ENCODE peak calls at places on chromosome 12, in four cellular contexts. T, J, K and N are unnamed samples. For H3K4me1 and H3K36me3, the result is how much of the 10 kb centered on the place peaks cover.

GRCh38 chr12:40248585-40249297 is 23.9 kb downstream of the LRRK2 start:
- DNase-seq in T (peak), J (no peak), K (no peak), N (no peak)

GRCh38 chr12:96719671-96720362 is 187.2 kb upstream of the NEDD1 start:
- DNase-seq in T (peak), J (peak), K (no peak), N (no peak)

GRCh38 chr12:53928054-53928879 is 10.4 kb upstream of the HOXC13 start:
- DNase-seq in T (no peak), J (no peak), K (no peak), N (no peak)

GRCh38 chr12:126936181-126936851 is 1330.7 kb upstream of the TMEM132C start:
- DNase-seq in T (peak), J (no peak), K (peak), N (no peak)

GRCh38 chr12:33116284-33116683 is 219.7 kb upstream of the PKP2 start:
- DNase-seq in T (peak), J (no peak), K (peak), N (no peak)

GRCh38 chr12:52321433-52321832 is 235 bp upstream of the KRT83 start:
- DNase-seq in T (no peak), J (no peak), K (no peak), N (no peak)

GRCh38 chr12:96289067-96289466 is 94.9 kb downstream of the ELK3 start:
- DNase-seq in T (no peak), J (no peak), K (no peak), N (peak)

GRCh38 chr12:57628280-57629191 is 4.5 kb downstream of the B4GALNT1 start:
- DNase-seq in T (no peak), J (no peak), K (no peak), N (peak)

GRCh38 chr12:89709157-89709993 is 737 bp upstream of the ATP2B1 start:
- DNase-seq in T (peak), J (peak), K (peak), N (peak)

GRCh38 chr12:532908-533565 is 73.3 kb downstream of the B4GALNT3 start:
- DNase-seq in T (peak), J (no peak), K (no peak), N (no peak)

GRCh38 chr12:44703311-44703910 is 172.7 kb downstream of the NELL2 start:
- DNase-seq in T (no peak), J (no peak), K (no peak), N (no peak)

DNA sequence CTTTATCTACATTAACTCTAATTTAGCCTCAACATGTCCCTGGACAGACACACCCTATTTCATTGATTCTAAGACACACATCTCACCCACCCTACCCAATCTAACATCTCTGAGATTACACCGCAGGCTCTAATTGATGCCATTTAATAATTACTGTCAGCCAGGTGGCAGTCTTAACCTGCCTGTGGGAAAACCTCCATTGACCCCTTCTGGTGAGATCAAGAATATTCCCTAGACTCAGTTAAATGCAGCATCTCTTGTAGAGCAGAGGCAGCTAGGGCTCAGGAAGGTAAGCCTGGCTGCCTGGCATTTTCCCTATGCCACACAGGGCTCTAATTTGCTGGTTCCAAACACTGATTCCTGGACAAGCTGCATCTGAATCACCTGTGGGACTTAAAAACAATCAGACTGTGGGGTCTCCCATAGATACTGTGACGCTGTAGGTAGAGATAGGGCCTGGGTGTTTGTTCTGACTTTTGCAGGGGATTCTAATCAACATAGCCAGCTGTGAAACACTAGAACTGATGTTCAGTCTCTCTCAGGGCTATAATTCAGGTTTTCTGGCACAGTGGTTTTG is 14.3 kb downstream of the MCRS1 start:
- DNase-seq in T (peak), J (peak), K (peak), N (peak)
- H3K9ac ChIP-seq in T (no peak), J (no peak), K (no peak), N (no peak)

DNA sequence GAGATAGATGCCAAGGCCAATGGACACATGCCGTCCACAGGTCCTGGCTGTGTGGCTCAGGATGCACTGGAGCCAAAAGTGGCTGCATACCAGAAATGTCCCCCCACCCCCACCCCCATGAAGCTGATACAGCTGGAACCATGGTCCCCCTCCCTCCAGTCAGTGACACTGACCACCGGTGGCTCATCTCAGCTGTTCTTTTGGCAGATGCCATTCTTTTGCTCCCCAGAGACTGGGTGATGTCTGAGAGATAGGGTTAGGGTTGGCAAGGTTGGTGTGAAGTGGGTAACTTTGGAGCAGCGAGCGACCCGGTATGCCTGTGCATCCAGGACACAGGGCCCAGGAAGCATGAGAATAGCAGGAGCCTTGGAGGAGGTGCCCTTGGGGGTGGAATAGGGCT is 285.6 kb downstream of the CACNA1C start:
- DNase-seq in T (no peak), J (no peak), K (no peak), N (no peak)
- H3K4me1 ChIP-seq in T (half or more), J (under half), K (under half), N (under half)

GRCh38 chr12:124404162-124404561 is 109.3 kb downstream of the RFLNA start:
- DNase-seq in T (no peak), J (no peak), K (no peak), N (no peak)

GRCh38 chr12:124400124-124400523 is 105.2 kb downstream of the RFLNA start:
- DNase-seq in T (no peak), J (no peak), K (no peak), N (no peak)

GRCh38 chr12:124401563-124402180 is 106.8 kb downstream of the RFLNA start:
- DNase-seq in T (no peak), J (no peak), K (no peak), N (peak)

GRCh38 chr12:124403273-124403672 is 108.4 kb downstream of the RFLNA start:
- DNase-seq in T (no peak), J (no peak), K (no peak), N (no peak)

GRCh38 chr12:124402281-124403066 is 107.6 kb downstream of the RFLNA start:
- DNase-seq in T (no peak), J (no peak), K (peak), N (no peak)
- H3K36me3 ChIP-seq in T (under half), J (under half), K (under half), N (under half)

GRCh38 chr12:77625441-77625840 is 205.3 kb upstream of the NAV3 start:
- DNase-seq in T (peak), J (no peak), K (no peak), N (no peak)
- H3K9ac ChIP-seq in T (no peak), J (no peak), K (no peak), N (no peak)

GRCh38 chr12:6936378-6936638 is 7.3 kb upstream of the RNU7-1 start:
- DNase-seq in T (no peak), J (no peak), K (no peak), N (no peak)
- H3K4me1 ChIP-seq in T (under half), J (under half), K (under half), N (under half)

DNA sequence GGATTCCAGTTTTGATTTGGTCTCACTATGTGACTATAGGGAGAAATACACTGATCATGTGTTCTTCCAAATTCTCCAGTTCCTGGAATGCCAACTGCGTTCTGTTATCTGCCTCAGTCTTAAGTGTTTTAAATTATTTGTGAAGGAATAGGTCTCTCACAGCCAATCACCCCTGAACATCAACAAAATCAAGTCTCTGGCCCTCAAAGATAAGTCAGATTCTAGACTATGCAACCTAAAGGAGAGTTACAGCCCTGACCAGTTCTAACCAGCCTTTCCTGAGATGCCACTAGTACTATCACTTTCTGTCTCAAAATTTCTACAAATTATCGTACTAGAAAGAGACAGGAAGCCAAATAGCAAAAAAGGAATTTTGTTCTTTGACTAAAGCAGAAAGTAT is 22.3 kb downstream of the ZFC3H1 start:
- DNase-seq in T (no peak), J (no peak), K (no peak), N (no peak)
- H3K36me3 ChIP-seq in T (under half), J (under half), K (under half), N (under half)

DNA sequence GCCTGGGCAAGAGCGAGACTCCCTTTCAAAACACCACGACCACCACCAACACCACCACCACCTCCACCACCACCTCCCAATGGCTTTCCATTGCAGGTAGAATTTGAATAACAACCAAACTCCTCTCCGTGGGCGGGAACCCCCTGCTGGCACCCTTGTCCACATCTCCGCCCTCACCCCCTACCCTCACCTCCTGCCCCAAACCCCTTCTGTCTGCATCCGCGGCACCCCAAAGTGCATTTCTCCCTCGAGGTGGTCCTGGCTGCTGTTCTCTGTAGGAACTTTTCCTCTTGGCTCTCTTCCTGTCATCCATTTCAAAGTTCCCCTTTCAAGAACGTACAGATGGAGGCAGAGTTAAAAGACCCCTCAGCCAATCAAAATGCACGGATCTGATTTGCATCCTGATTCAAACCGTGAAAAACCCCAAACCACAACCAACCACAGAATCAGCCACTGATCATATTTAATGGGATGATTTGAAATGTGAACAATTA is 3.8 kb downstream of the SDSL start:
- DNase-seq in T (no peak), J (no peak), K (peak), N (peak)
- H3K9ac ChIP-seq in T (no peak), J (no peak), K (no peak), N (no peak)

GRCh38 chr12:94266390-94266789 is 118.0 kb downstream of the PLXNC1 start:
- DNase-seq in T (no peak), J (no peak), K (no peak), N (no peak)
- H3K4me1 ChIP-seq in T (under half), J (under half), K (under half), N (under half)

GRCh38 chr12:132061197-132061596 is 82.9 kb downstream of the DDX51 start:
- DNase-seq in T (no peak), J (no peak), K (no peak), N (no peak)
- H3K36me3 ChIP-seq in T (under half), J (under half), K (under half), N (under half)

GRCh38 chr12:79830425-79830824 is 104.5 kb downstream of the PPP1R12A start:
- DNase-seq in T (no peak), J (no peak), K (no peak), N (no peak)
- H3K9ac ChIP-seq in T (no peak), J (no peak), K (no peak), N (no peak)